ENCODE peak calls at places on chromosomes 13 and 19, in four cellular contexts. One of them, this sample, is unnamed.

GRCh38 chr19:32866564-32867265 is 2.9 kb downstream of the SLC7A9 start:
- DNase-seq in activated T-cell treated with anti-CD3 and anti-CD28 coated beads for 1 hour: no peak
- DNase-seq in activated naive CD4-positive, alpha-beta T cell treated with Interleukin-2 at 50 U/mL for 16 hours: no peak
- DNase-seq in LoVo: no peak
- DNase-seq in this sample: no peak

GRCh38 chr19:18869781-18870530 is 26.0 kb downstream of the CERS1 start:
- DNase-seq in activated naive CD4-positive, alpha-beta T cell treated with Interleukin-2 at 50 U/mL for 16 hours: no peak
- DNase-seq in activated T-cell treated with anti-CD3 and anti-CD28 coated beads for 1 hour: no peak
- DNase-seq in LoVo: no peak
- DNase-seq in this sample: no peak

GRCh38 chr13:39952244-39953233 is 297.1 kb downstream of the COG6 start:
- DNase-seq in activated T-cell treated with anti-CD3 and anti-CD28 coated beads for 1 hour: no peak
- DNase-seq in LoVo: no peak
- DNase-seq in activated naive CD4-positive, alpha-beta T cell treated with Interleukin-2 at 50 U/mL for 16 hours: no peak
- DNase-seq in this sample: no peak

GRCh38 chr19:45976180-45976579 is 2.5 kb upstream of the NOVA2 start:
- DNase-seq in activated naive CD4-positive, alpha-beta T cell treated with Interleukin-2 at 50 U/mL for 16 hours: no peak
- DNase-seq in activated T-cell treated with anti-CD3 and anti-CD28 coated beads for 1 hour: no peak
- DNase-seq in LoVo: no peak
- DNase-seq in this sample: no peak

GRCh38 chr19:5225486-5226345 is 114.9 kb downstream of the PTPRS start:
- DNase-seq in activated naive CD4-positive, alpha-beta T cell treated with Interleukin-2 at 50 U/mL for 16 hours: no peak
- DNase-seq in activated T-cell treated with anti-CD3 and anti-CD28 coated beads for 1 hour: no peak
- DNase-seq in LoVo: no peak
- DNase-seq in this sample: no peak

GRCh38 chr19:44943801-44944249 is 1.8 kb downstream of the APOC4 start:
- DNase-seq in activated T-cell treated with anti-CD3 and anti-CD28 coated beads for 1 hour: no peak
- DNase-seq in LoVo: no peak
- DNase-seq in activated naive CD4-positive, alpha-beta T cell treated with Interleukin-2 at 50 U/mL for 16 hours: no peak
- DNase-seq in this sample: no peak

GRCh38 chr13:67651908-67652307 is 421.8 kb upstream of the PCDH9 start:
- DNase-seq in activated naive CD4-positive, alpha-beta T cell treated with Interleukin-2 at 50 U/mL for 16 hours: no peak
- DNase-seq in activated T-cell treated with anti-CD3 and anti-CD28 coated beads for 1 hour: no peak
- DNase-seq in LoVo: no peak
- DNase-seq in this sample: no peak

GRCh38 chr13:20772401-20773131 is 1.2 kb downstream of the EEF1AKMT1 start:
- DNase-seq in activated naive CD4-positive, alpha-beta T cell treated with Interleukin-2 at 50 U/mL for 16 hours: no peak
- DNase-seq in activated T-cell treated with anti-CD3 and anti-CD28 coated beads for 1 hour: no peak
- DNase-seq in LoVo: no peak
- DNase-seq in this sample: no peak

GRCh38 chr19:5976768-5977167 is 1.2 kb downstream of the RANBP3 start:
- DNase-seq in activated naive CD4-positive, alpha-beta T cell treated with Interleukin-2 at 50 U/mL for 16 hours: no peak
- DNase-seq in LoVo: no peak
- DNase-seq in activated T-cell treated with anti-CD3 and anti-CD28 coated beads for 1 hour: no peak
- DNase-seq in this sample: no peak

GRCh38 chr13:25691654-25692053 is 319.9 kb downstream of the ATP8A2 start:
- DNase-seq in activated naive CD4-positive, alpha-beta T cell treated with Interleukin-2 at 50 U/mL for 16 hours: no peak
- DNase-seq in activated T-cell treated with anti-CD3 and anti-CD28 coated beads for 1 hour: no peak
- DNase-seq in LoVo: no peak
- DNase-seq in this sample: no peak